ENCODE peak calls at places on chromosomes 7 and 10, in eight cellular contexts. B is AG04450; X is stimulated activated CD8-positive, alpha-beta memory T cell treated with anti-CD3 and anti-CD28 coated beads, Interleukin-15, amount 100 ng/mL, for 4 hours; G is sciatic nerve; F is Panc1; Y is GM04504; Q is NCI-H345; V is fibroblast of the aortic adventitia. N is an unnamed sample.

GRCh38 chr7:150962743-150963399 is 15.2 kb downstream of the KCNH2 start:
- DNase-seq in B (no peak), X (no peak), G (no peak), F (no peak), Y (no peak), Q (peak), V (peak), N (no peak)

GRCh38 chr10:5776881-5777197 is 36.4 kb downstream of the GDI2 start:
- DNase-seq in B (peak), X (no peak), G (no peak), F (no peak), Y (peak), Q (no peak), V (peak), N (no peak)

GRCh38 chr7:24911213-24911603 is 68.8 kb downstream of the OSBPL3 start:
- DNase-seq in B (no peak), X (no peak), G (no peak), F (no peak), Y (no peak), Q (peak), V (peak), N (no peak)

GRCh38 chr7:389911-390601 is 100.1 kb downstream of the FOXL3 start:
- DNase-seq in B (no peak), X (no peak), G (no peak), F (no peak), Y (no peak), Q (no peak), V (no peak), N (no peak)

GRCh38 chr10:55627526-55628170 is 733.4 kb downstream of the ZWINT start:
- DNase-seq in B (no peak), X (no peak), G (no peak), F (no peak), Y (no peak), Q (no peak), V (no peak), N (no peak)

GRCh38 chr10:43854042-43854441 is 205.4 kb upstream of the ZNF32 start:
- DNase-seq in B (no peak), X (no peak), G (peak), F (no peak), Y (peak), Q (no peak), V (no peak), N (no peak)

GRCh38 chr10:68301790-68302502 is 29.9 kb upstream of the HNRNPH3 start:
- DNase-seq in B (peak), X (no peak), G (no peak), F (peak), Y (peak), Q (peak), V (peak), N (no peak)

GRCh38 chr7:82172017-82172416 is 271.6 kb downstream of the CACNA2D1 start:
- DNase-seq in B (no peak), X (no peak), G (no peak), F (no peak), Y (no peak), Q (no peak), V (peak), N (no peak)

GRCh38 chr10:103442031-103442461 is 10.1 kb downstream of the CALHM2 start:
- DNase-seq in B (no peak), X (no peak), G (no peak), F (no peak), Y (no peak), Q (no peak), V (peak), N (no peak)